ENCODE peak calls at places on chromosomes 6 and 20, in five cellular contexts. H, M, V, Q and L are unnamed samples.

GRCh38 chr6:134363323-134364039 is 45.6 kb upstream of the SGK1 start:
- DNase-seq in H (no peak), M (no peak), V (no peak), Q (peak; percentile 85), L (no peak)

GRCh38 chr6:27505209-27506027 is 32.5 kb upstream of the ZNF184 start:
- DNase-seq in H (peak; percentile 71), M (peak; percentile 26), V (peak; percentile 29), Q (peak; percentile 75), L (no peak)

GRCh38 chr20:50400705-50401045 is 109.5 kb upstream of the PTPN1 start:
- DNase-seq in H (no peak), M (no peak), V (no peak), Q (no peak), L (no peak)

GRCh38 chr6:37988131-37988530 is 168.6 kb downstream of the ZFAND3 start:
- DNase-seq in H (no peak), M (no peak), V (no peak), Q (peak; percentile 70), L (no peak)

GRCh38 chr6:76862966-76863365 is 600.3 kb downstream of the HTR1B start:
- DNase-seq in H (no peak), M (no peak), V (no peak), Q (peak; percentile 0), L (no peak)

GRCh38 chr6:79797912-79798311 is 149.4 kb downstream of the ELOVL4 start:
- DNase-seq in H (no peak), M (no peak), V (no peak), Q (no peak), L (no peak)

GRCh38 chr6:11043961-11044711 is at the start of gene ELOVL2:
- DNase-seq in H (peak; percentile 42), M (no peak), V (peak; percentile 54), Q (peak; percentile 54), L (peak; percentile 81)

GRCh38 chr6:34555328-34555727 is 801 bp downstream of the SPDEF start:
- DNase-seq in H (no peak), M (no peak), V (no peak), Q (no peak), L (no peak)

GRCh38 chr20:34968020-34968775 is 12.5 kb downstream of the MYH7B start:
- DNase-seq in H (no peak), M (no peak), V (no peak), Q (no peak), L (no peak)

GRCh38 chr20:24437322-24438090 is 31.9 kb upstream of the SYNDIG1 start:
- DNase-seq in H (no peak), M (no peak), V (no peak), Q (no peak), L (no peak)

GRCh38 chr20:56628015-56628872 is 862 bp upstream of the TFAP2C start:
- DNase-seq in H (no peak), M (no peak), V (no peak), Q (no peak), L (peak; percentile 75)
- H3K4me3 ChIP-seq in H (peak overlapping the region; percentile 14), M (peak overlapping the region; percentile 45), V (peak overlapping the region; percentile 41), Q (peak overlapping the region; percentile 5), L (peak overlapping the region; percentile 8)

GRCh38 chr20:17663486-17663885 is 18.6 kb downstream of the RRBP1 start:
- DNase-seq in H (no peak), M (peak; percentile 9), V (no peak), Q (peak; percentile 59), L (no peak)
- H3K4me1 ChIP-seq in H (peaks cover 21% of the 10 kb centered on the region), M (peaks cover 78% of the 10 kb centered on the region), V (peaks cover 52% of the 10 kb centered on the region), Q (peaks cover 28% of the 10 kb centered on the region), L (peaks cover 25% of the 10 kb centered on the region)

GRCh38 chr6:12313992-12314589 is 23.9 kb downstream of the EDN1 start:
- DNase-seq in H (no peak), M (no peak), V (peak; percentile 67), Q (peak; percentile 70), L (no peak)

GRCh38 chr6:12312736-12313135 is 22.6 kb downstream of the EDN1 start:
- DNase-seq in H (no peak), M (no peak), V (no peak), Q (peak; percentile 71), L (no peak)

GRCh38 chr6:12309070-12309469 is 18.9 kb downstream of the EDN1 start:
- DNase-seq in H (no peak), M (no peak), V (no peak), Q (no peak), L (no peak)

GRCh38 chr6:12313311-12313991 is 23.3 kb downstream of the EDN1 start:
- DNase-seq in H (no peak), M (no peak), V (no peak), Q (no peak), L (no peak)

DNA sequence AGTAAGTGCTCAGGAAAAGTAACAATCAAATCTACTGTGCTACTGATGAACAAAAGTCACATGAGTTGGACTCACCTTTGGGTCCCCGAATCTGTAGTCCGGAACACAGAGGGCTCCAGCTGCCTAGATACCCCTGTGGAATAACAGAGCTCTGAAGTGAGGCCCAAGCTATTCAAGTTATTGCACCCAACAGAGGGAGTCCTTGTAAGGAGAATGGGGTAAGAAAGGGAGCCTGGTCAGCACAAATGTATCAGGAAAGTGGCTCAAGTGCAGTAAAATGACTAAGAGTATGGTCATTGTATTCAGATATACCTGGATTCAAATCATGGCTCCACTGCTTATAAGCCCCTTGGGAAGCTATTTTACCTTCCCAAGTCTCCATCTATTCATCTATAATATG is 20.9 kb downstream of the EDN1 start:
- DNase-seq in H (no peak), M (no peak), V (no peak), Q (no peak), L (no peak)
- TF ChIP-seq CTCF in H (no peak), M (peak; percentile 16), V (no peak), Q (no peak), L (no peak)

DNA sequence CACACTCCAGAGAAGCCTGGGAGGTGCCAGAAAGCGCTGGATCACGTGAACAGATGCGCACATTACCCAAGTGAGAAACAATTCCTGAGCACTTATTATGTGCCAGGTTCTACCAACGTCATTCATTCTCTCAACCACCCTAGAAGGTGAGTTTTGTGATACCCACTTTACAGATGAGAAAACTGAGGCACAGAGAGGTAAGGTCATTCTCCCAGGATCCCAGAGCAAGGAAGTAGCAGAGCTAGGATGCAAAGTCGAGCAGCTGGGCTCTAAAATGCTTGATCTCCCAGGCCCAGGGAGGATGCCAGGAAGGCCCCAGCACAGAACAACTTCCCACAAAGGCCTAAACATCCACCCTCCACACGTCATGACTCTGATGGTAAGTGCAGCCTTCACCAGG is 85.6 kb downstream of the PREX1 start:
- DNase-seq in H (no peak), M (no peak), V (no peak), Q (no peak), L (no peak)
- H3K4me3 ChIP-seq in H (no peak overlapping the region), M (no peak overlapping the region), V (no peak overlapping the region), Q (no peak overlapping the region), L (no peak overlapping the region)